ENCODE peak calls at places on chromosome 16, in four cellular contexts. One of them, this sample, is unnamed. For H3K9me2, the result is how much of the 10 kb centered on the place peaks cover.

GRCh38 chr16:55001931-55002330 is 71.3 kb downstream of the IRX5 start:
- DNase-seq in GM23248: peak
- DNase-seq in HCT116: no peak
- DNase-seq in Karpas-422: no peak
- DNase-seq in this sample: no peak

GRCh38 chr16:73228649-73229048 is 180.7 kb upstream of the ZFHX3 start:
- DNase-seq in GM23248: peak
- DNase-seq in HCT116: no peak
- DNase-seq in Karpas-422: no peak
- DNase-seq in this sample: no peak

GRCh38 chr16:81569361-81570034 is 124.9 kb downstream of the CMIP start:
- DNase-seq in GM23248: no peak
- DNase-seq in HCT116: no peak
- DNase-seq in Karpas-422: no peak
- DNase-seq in this sample: no peak

GRCh38 chr16:85557083-85557975 is 55.8 kb upstream of the GSE1 start:
- DNase-seq in GM23248: peak
- DNase-seq in HCT116: no peak
- DNase-seq in Karpas-422: no peak
- DNase-seq in this sample: peak

GRCh38 chr16:17474037-17474436 is 3.3 kb upstream of the XYLT1 start:
- DNase-seq in GM23248: peak
- DNase-seq in HCT116: no peak
- DNase-seq in Karpas-422: no peak
- DNase-seq in this sample: no peak

GRCh38 chr16:66604376-66605176 is at the start of gene CMTM3:
- DNase-seq in GM23248: peak
- DNase-seq in HCT116: peak
- DNase-seq in Karpas-422: peak
- DNase-seq in this sample: peak

GRCh38 chr16:58684001-58684353 is 593 bp downstream of the SLC38A7 start:
- DNase-seq in GM23248: peak
- DNase-seq in HCT116: no peak
- DNase-seq in Karpas-422: no peak
- DNase-seq in this sample: no peak

GRCh38 chr16:54748611-54749190 is 182.0 kb upstream of the IRX5 start:
- DNase-seq in GM23248: no peak
- DNase-seq in HCT116: no peak
- DNase-seq in Karpas-422: no peak
- DNase-seq in this sample: no peak

GRCh38 chr16:61820820-61821219 is 215.4 kb downstream of the CDH8 start:
- DNase-seq in GM23248: no peak
- DNase-seq in HCT116: no peak
- DNase-seq in Karpas-422: no peak
- DNase-seq in this sample: no peak

GRCh38 chr16:13333336-13333735 is 431.9 kb downstream of the SHISA9 start:
- DNase-seq in GM23248: no peak
- DNase-seq in HCT116: no peak
- DNase-seq in Karpas-422: no peak
- DNase-seq in this sample: no peak

GRCh38 chr16:22770866-22771265 is 43.1 kb upstream of the HS3ST2 start:
- DNase-seq in GM23248: no peak
- DNase-seq in HCT116: no peak
- DNase-seq in Karpas-422: no peak
- DNase-seq in this sample: no peak

GRCh38 chr16:72099377-72099818 is 5.8 kb downstream of the DHX38 start:
- DNase-seq in GM23248: peak
- DNase-seq in HCT116: peak
- DNase-seq in Karpas-422: peak
- DNase-seq in this sample: peak

GRCh38 chr16:21638573-21638975 is 13.8 kb downstream of the IGSF6 start:
- DNase-seq in GM23248: peak
- DNase-seq in HCT116: no peak
- DNase-seq in Karpas-422: no peak
- DNase-seq in this sample: no peak

GRCh38 chr16:1857433-1858097 is 14.4 kb downstream of the MEIOB start:
- DNase-seq in GM23248: no peak
- DNase-seq in HCT116: no peak
- DNase-seq in Karpas-422: no peak
- DNase-seq in this sample: no peak
- H3K9me2 ChIP-seq in GM23248: under half
- H3K9me2 ChIP-seq in HCT116: under half
- H3K9me2 ChIP-seq in Karpas-422: under half
- H3K9me2 ChIP-seq in this sample: under half

DNA sequence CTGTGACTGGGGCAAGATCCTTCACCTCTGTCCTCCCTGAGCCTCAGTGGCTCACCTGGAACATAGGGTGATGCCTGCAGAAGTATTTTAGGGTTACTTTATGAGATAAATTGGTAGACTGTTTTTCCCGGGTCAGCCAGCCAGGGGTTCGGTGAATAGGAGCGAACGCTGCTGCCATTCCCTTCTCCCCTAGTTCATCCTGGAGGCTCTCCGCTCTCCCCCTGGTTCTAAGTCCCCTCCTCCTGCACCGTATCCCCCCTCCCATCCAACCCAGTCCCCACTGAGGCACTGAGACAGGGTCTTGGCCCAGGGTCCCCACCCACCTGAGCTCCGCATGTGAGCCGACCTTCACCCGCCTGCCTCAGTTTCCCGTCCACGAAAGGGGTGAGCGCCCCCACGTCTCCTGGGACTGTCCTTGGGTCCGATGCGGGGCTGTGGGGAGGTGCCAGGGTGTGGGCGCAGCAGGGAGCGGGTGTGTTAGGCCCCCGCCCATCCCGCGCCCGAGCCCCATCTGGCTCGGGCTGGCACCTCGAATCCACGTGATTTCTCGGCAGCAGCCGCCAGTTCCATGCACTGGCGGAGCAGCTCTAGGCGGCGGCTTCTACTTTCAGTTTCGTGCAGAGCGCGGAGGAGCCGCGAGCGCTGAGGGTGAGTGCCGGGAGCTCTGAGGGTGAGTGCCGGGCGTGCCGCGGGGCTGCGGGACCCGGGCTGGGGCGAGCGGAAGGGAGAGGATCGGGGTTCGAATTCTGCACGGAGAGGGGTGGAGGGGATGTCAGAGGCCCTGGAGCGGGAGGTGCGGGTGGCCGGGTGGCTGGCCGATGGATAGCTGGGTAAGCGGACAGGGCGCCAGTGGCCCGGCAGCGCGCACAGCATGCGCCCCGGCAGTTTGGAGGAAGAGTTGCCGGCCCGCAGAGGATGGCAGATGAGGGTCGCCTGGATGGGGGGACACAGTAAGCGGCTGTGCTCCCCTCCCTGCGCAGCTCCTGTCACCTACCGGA is at the start of gene NLRC5:
- DNase-seq in GM23248: peak
- DNase-seq in HCT116: peak
- DNase-seq in Karpas-422: peak
- DNase-seq in this sample: peak
- H3K9ac ChIP-seq in GM23248: peak
- H3K9ac ChIP-seq in HCT116: peak
- H3K9ac ChIP-seq in Karpas-422: peak
- H3K9ac ChIP-seq in this sample: peak

GRCh38 chr16:88331989-88332920 is 50.5 kb upstream of the ZNF469 start:
- DNase-seq in GM23248: peak
- DNase-seq in HCT116: peak
- DNase-seq in Karpas-422: no peak
- DNase-seq in this sample: no peak

GRCh38 chr16:88330971-88331890 is 51.5 kb upstream of the ZNF469 start:
- DNase-seq in GM23248: no peak
- DNase-seq in HCT116: no peak
- DNase-seq in Karpas-422: no peak
- DNase-seq in this sample: no peak

GRCh38 chr16:88334517-88335149 is 48.1 kb upstream of the ZNF469 start:
- DNase-seq in GM23248: no peak
- DNase-seq in HCT116: no peak
- DNase-seq in Karpas-422: no peak
- DNase-seq in this sample: no peak

GRCh38 chr16:88335150-88335685 is 47.5 kb upstream of the ZNF469 start:
- DNase-seq in GM23248: no peak
- DNase-seq in HCT116: no peak
- DNase-seq in Karpas-422: no peak
- DNase-seq in this sample: no peak

GRCh38 chr16:88333645-88334516 is 48.9 kb upstream of the ZNF469 start:
- DNase-seq in GM23248: no peak
- DNase-seq in HCT116: no peak
- DNase-seq in Karpas-422: no peak
- DNase-seq in this sample: no peak
- H2AFZ ChIP-seq in GM23248: no peak
- H2AFZ ChIP-seq in HCT116: no peak
- H2AFZ ChIP-seq in Karpas-422: no peak
- H2AFZ ChIP-seq in this sample: no peak

GRCh38 chr16:90012978-90013745 is 6.1 kb downstream of the DBNDD1 start:
- DNase-seq in GM23248: no peak
- DNase-seq in HCT116: no peak
- DNase-seq in Karpas-422: peak
- DNase-seq in this sample: no peak
- H3K9me2 ChIP-seq in GM23248: under half
- H3K9me2 ChIP-seq in HCT116: under half
- H3K9me2 ChIP-seq in Karpas-422: under half
- H3K9me2 ChIP-seq in this sample: under half

GRCh38 chr16:1183235-1183907 is 30.5 kb downstream of the CACNA1H start:
- DNase-seq in GM23248: peak
- DNase-seq in HCT116: no peak
- DNase-seq in Karpas-422: no peak
- DNase-seq in this sample: no peak
- H3K9ac ChIP-seq in GM23248: no peak
- H3K9ac ChIP-seq in HCT116: no peak
- H3K9ac ChIP-seq in Karpas-422: no peak
- H3K9ac ChIP-seq in this sample: no peak

GRCh38 chr16:10870808-10871156 is 6.2 kb upstream of the CIITA start:
- DNase-seq in GM23248: no peak
- DNase-seq in HCT116: no peak
- DNase-seq in Karpas-422: no peak
- DNase-seq in this sample: no peak

GRCh38 chr16:10871157-10871991 is 5.6 kb upstream of the CIITA start:
- DNase-seq in GM23248: peak
- DNase-seq in HCT116: peak
- DNase-seq in Karpas-422: peak
- DNase-seq in this sample: peak

GRCh38 chr16:10868562-10869469 is 8.2 kb upstream of the CIITA start:
- DNase-seq in GM23248: no peak
- DNase-seq in HCT116: no peak
- DNase-seq in Karpas-422: peak
- DNase-seq in this sample: peak

GRCh38 chr16:10868089-10868488 is 8.9 kb upstream of the CIITA start:
- DNase-seq in GM23248: no peak
- DNase-seq in HCT116: no peak
- DNase-seq in Karpas-422: no peak
- DNase-seq in this sample: peak

GRCh38 chr16:10870137-10870776 is 6.7 kb upstream of the CIITA start:
- DNase-seq in GM23248: peak
- DNase-seq in HCT116: no peak
- DNase-seq in Karpas-422: peak
- DNase-seq in this sample: no peak
- H2AFZ ChIP-seq in GM23248: no peak
- H2AFZ ChIP-seq in HCT116: no peak
- H2AFZ ChIP-seq in Karpas-422: no peak
- H2AFZ ChIP-seq in this sample: no peak

GRCh38 chr16:11717811-11718210 is 24.8 kb downstream of the TXNDC11 start:
- DNase-seq in GM23248: no peak
- DNase-seq in HCT116: no peak
- DNase-seq in Karpas-422: no peak
- DNase-seq in this sample: peak

GRCh38 chr16:11721781-11722467 is 20.7 kb downstream of the TXNDC11 start:
- DNase-seq in GM23248: no peak
- DNase-seq in HCT116: no peak
- DNase-seq in Karpas-422: no peak
- DNase-seq in this sample: no peak

GRCh38 chr16:11722468-11722808 is 20.2 kb downstream of the TXNDC11 start:
- DNase-seq in GM23248: no peak
- DNase-seq in HCT116: no peak
- DNase-seq in Karpas-422: no peak
- DNase-seq in this sample: no peak

GRCh38 chr16:11716330-11716729 is 26.3 kb downstream of the TXNDC11 start:
- DNase-seq in GM23248: no peak
- DNase-seq in HCT116: no peak
- DNase-seq in Karpas-422: no peak
- DNase-seq in this sample: no peak

GRCh38 chr16:11719171-11719570 is 23.5 kb downstream of the TXNDC11 start:
- DNase-seq in GM23248: no peak
- DNase-seq in HCT116: no peak
- DNase-seq in Karpas-422: no peak
- DNase-seq in this sample: no peak
- H3K9me2 ChIP-seq in GM23248: under half
- H3K9me2 ChIP-seq in HCT116: under half
- H3K9me2 ChIP-seq in Karpas-422: under half
- H3K9me2 ChIP-seq in this sample: under half

DNA sequence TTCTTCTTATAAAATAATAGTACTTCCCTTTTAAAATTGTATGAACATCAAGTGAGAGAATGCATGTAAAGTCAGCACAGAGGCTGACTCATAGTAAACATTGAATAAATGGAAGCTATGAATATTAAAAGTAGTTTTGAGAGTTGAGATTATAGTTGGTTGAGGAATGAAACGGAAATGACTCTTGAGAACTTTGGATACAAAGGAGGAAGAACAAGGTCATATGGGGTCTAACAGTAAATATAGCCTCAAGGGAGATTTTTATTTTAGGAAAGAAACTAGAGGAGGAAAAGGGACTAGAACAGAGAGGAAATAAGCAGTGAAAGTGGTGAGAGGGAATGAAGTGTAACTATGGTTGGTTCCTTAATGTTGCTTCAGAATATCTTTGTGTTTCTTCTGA is 165.0 kb downstream of the CHD9 start:
- DNase-seq in GM23248: peak
- DNase-seq in HCT116: no peak
- DNase-seq in Karpas-422: no peak
- DNase-seq in this sample: no peak
- H3K9ac ChIP-seq in GM23248: peak
- H3K9ac ChIP-seq in HCT116: no peak
- H3K9ac ChIP-seq in Karpas-422: no peak
- H3K9ac ChIP-seq in this sample: no peak